ENCODE peak calls at places on chromosomes 5 and 9, in six cellular contexts. T is uterus, X is left ventricle myocardium inferior, S is H1, K is ovary, P is adrenal gland. D is an unnamed sample.
A peak's percentile ranks its signal among the peaks of the same experiment; 100 is the strongest.

GRCh38 chr9:123453904-123454321 is 97.9 kb downstream of the CRB2 start:
- DNase-seq in P (no peak), T (no peak), K (peak; percentile 3), S (no peak), X (peak; percentile 63), D (no peak)

GRCh38 chr5:38500861-38501260 is 55.6 kb downstream of the LIFR start:
- DNase-seq in K (no peak), X (no peak), T (no peak), P (no peak), S (no peak), D (no peak)

GRCh38 chr5:78903936-78904335 is 81.2 kb downstream of the ARSB start:
- DNase-seq in T (no peak), S (no peak), X (no peak), P (no peak), K (no peak), D (no peak)

GRCh38 chr9:116282598-116282997 is 129.0 kb downstream of the PAPPA start:
- DNase-seq in S (no peak), T (no peak), P (no peak), X (no peak), K (no peak), D (no peak)

GRCh38 chr9:102840356-102840755 is 154.8 kb upstream of the CYLC2 start:
- DNase-seq in T (no peak), S (no peak), X (no peak), P (no peak), K (no peak), D (no peak)

GRCh38 chr5:107696071-107696470 is 25.3 kb upstream of the EFNA5 start:
- DNase-seq in S (no peak), K (no peak), X (no peak), T (no peak), P (no peak), D (no peak)

GRCh38 chr9:81969971-81970370 is 18.6 kb upstream of the SPATA31D1 start:
- DNase-seq in X (no peak), P (no peak), T (no peak), K (no peak), S (no peak), D (no peak)

GRCh38 chr5:140220032-140220697 is 45.2 kb downstream of the CYSTM1 start:
- DNase-seq in T (no peak), S (no peak), X (no peak), P (no peak), K (no peak), D (peak; percentile 66)

GRCh38 chr9:97307091-97307490 is 368 bp upstream of the CCDC180 start:
- DNase-seq in S (peak; percentile 97), P (peak; percentile 91), T (peak; percentile 56), K (peak; percentile 86), X (peak; percentile 57), D (peak; percentile 57)

GRCh38 chr9:17422994-17423680 is 155.7 kb upstream of the SH3GL2 start:
- DNase-seq in S (no peak), T (no peak), P (peak; percentile 23), K (no peak), X (no peak), D (no peak)

GRCh38 chr5:106757672-106758071 is 913.1 kb downstream of the EFNA5 start:
- DNase-seq in K (no peak), P (no peak), T (no peak), S (no peak), X (no peak), D (no peak)

GRCh38 chr9:135123735-135124134 is 36.3 kb downstream of the OLFM1 start:
- DNase-seq in T (no peak), X (no peak), S (no peak), K (no peak), P (no peak), D (no peak)

GRCh38 chr5:145764325-145764724 is 70.8 kb downstream of the PRELID2 start:
- DNase-seq in K (no peak), P (no peak), S (no peak), X (no peak), T (no peak), D (no peak)

GRCh38 chr9:133609311-133610098 is at the start of gene FAM163B:
- DNase-seq in P (peak; percentile 50), K (peak; percentile 81), T (no peak), S (peak; percentile 93), X (peak; percentile 29), D (no peak)

GRCh38 chr9:104831681-104832080 is 67.8 kb downstream of the NIPSNAP3B start:
- DNase-seq in P (no peak), S (no peak), K (no peak), T (no peak), X (no peak), D (no peak)

GRCh38 chr5:110054240-110054639 is 364.5 kb downstream of the MAN2A1 start:
- DNase-seq in K (no peak), P (peak; percentile 21), T (no peak), S (no peak), X (no peak), D (peak; percentile 23)

GRCh38 chr9:93298498-93299417 is 114.8 kb downstream of the WNK2 start:
- DNase-seq in X (no peak), P (no peak), S (no peak), T (no peak), K (peak; percentile 38), D (no peak)

GRCh38 chr5:98397081-98397480 is 376.4 kb upstream of the RGMB start:
- DNase-seq in P (no peak), T (no peak), K (no peak), X (no peak), S (no peak), D (no peak)

GRCh38 chr5:72298711-72299110 is 21.3 kb downstream of the MRPS27 start:
- DNase-seq in K (no peak), S (no peak), T (no peak), P (no peak), X (no peak), D (no peak)

GRCh38 chr9:36437790-36438189 is 37.7 kb upstream of the RNF38 start:
- DNase-seq in X (no peak), S (no peak), T (no peak), K (no peak), P (no peak), D (no peak)

GRCh38 chr5:170464280-170465127 is 39.3 kb upstream of the KCNIP1 start:
- DNase-seq in K (no peak), T (no peak), S (no peak), X (no peak), P (no peak), D (no peak)

GRCh38 chr9:16654727-16655126 is 215.7 kb downstream of the BNC2 start:
- DNase-seq in P (no peak), X (no peak), S (no peak), K (no peak), T (no peak), D (no peak)

GRCh38 chr9:32969270-32969669 is 32.2 kb downstream of the APTX start:
- DNase-seq in S (no peak), T (no peak), X (no peak), P (no peak), K (no peak), D (no peak)

GRCh38 chr5:79140553-79140952 is 28.9 kb downstream of the BHMT start:
- DNase-seq in S (no peak), P (no peak), K (no peak), T (no peak), X (no peak), D (no peak)

GRCh38 chr5:159001247-159001646 is 98.5 kb downstream of the EBF1 start:
- DNase-seq in T (no peak), P (no peak), K (no peak), S (no peak), X (no peak), D (no peak)

GRCh38 chr9:93826209-93826608 is 128.9 kb downstream of the BARX1 start:
- DNase-seq in X (no peak), P (no peak), T (no peak), S (peak; percentile 94), K (peak; percentile 29), D (no peak)

GRCh38 chr9:71628247-71628646 is 140.1 kb downstream of the CEMIP2 start:
- DNase-seq in P (no peak), S (no peak), T (no peak), K (no peak), X (no peak), D (no peak)

GRCh38 chr5:73940026-73940425 is 314.0 kb downstream of the ARHGEF28 start:
- DNase-seq in S (no peak), T (no peak), K (no peak), P (no peak), X (no peak), D (no peak)

GRCh38 chr5:106312360-106312759 is 1358.4 kb downstream of the EFNA5 start:
- DNase-seq in T (no peak), P (no peak), X (no peak), K (no peak), S (no peak), D (no peak)

GRCh38 chr9:77977210-77977611 is 54.4 kb downstream of the GNAQ start:
- DNase-seq in P (peak; percentile 66), T (peak; percentile 35), S (no peak), X (peak; percentile 62), K (peak; percentile 76), D (no peak)

GRCh38 chr9:2403701-2404100 is 217.9 kb upstream of the VLDLR start:
- DNase-seq in P (no peak), S (no peak), T (no peak), X (no peak), K (no peak), D (no peak)

GRCh38 chr5:177387405-177387804 is 3.2 kb downstream of the SLC34A1 start:
- DNase-seq in P (no peak), K (no peak), S (no peak), X (no peak), T (no peak), D (no peak)

GRCh38 chr5:177385720-177386119 is 1.5 kb downstream of the SLC34A1 start:
- DNase-seq in K (no peak), P (no peak), T (no peak), S (no peak), X (no peak), D (no peak)

GRCh38 chr5:177384134-177384533 is at the start of gene SLC34A1:
- DNase-seq in T (no peak), K (no peak), S (no peak), P (no peak), X (no peak), D (no peak)

GRCh38 chr5:177388521-177389052 is 4.4 kb downstream of the SLC34A1 start:
- DNase-seq in X (no peak), T (no peak), S (no peak), K (no peak), P (no peak), D (no peak)

GRCh38 chr5:177386542-177386941 is 2.3 kb downstream of the SLC34A1 start:
- DNase-seq in T (no peak), P (no peak), S (no peak), X (no peak), K (no peak), D (no peak)
- H3K4me3 ChIP-seq in T (no peak overlapping the region), P (no peak overlapping the region), S (no peak overlapping the region), X (no peak overlapping the region), K (no peak overlapping the region), D (no peak overlapping the region)

GRCh38 chr5:130762031-130762430 is 403.0 kb downstream of the HINT1 start:
- DNase-seq in P (no peak), S (no peak), T (no peak), X (no peak), K (no peak), D (no peak)
- TF ChIP-seq CTCF in P (no peak), S (no peak), T (no peak), X (no peak), K (no peak), D (no peak)

GRCh38 chr5:34827594-34828506 is 11.1 kb upstream of the TTC23L start:
- DNase-seq in S (no peak), T (no peak), P (no peak), K (no peak), X (no peak), D (no peak)
- H3K36me3 ChIP-seq in S (peaks cover 89% of the 10 kb centered on the region), T (no peaks in the 10 kb centered on the region), P (no peaks in the 10 kb centered on the region), K (no peaks in the 10 kb centered on the region), X (peaks cover 45% of the 10 kb centered on the region), D (peaks cover 7% of the 10 kb centered on the region)

GRCh38 chr5:87410941-87411340 is 1.8 kb downstream of the CCNH start:
- DNase-seq in T (no peak), X (no peak), P (no peak), S (no peak), K (no peak), D (no peak)
- H3K4me3 ChIP-seq in T (no peak overlapping the region), X (peak overlapping the region; percentile 81), P (no peak overlapping the region), S (no peak overlapping the region), K (no peak overlapping the region), D (no peak overlapping the region)